ENCODE peak calls at places on chromosomes 16 and 17, in nine cellular contexts. M is BJ, W is mammary epithelial cell, D is NCI-H1048, P is hepatic stellate cell, R is esophagus squamous epithelium, O is NCI-H226, J is mesothelial cell of epicardium, C is T-helper 9 cell. U is an unnamed sample.

GRCh38 chr16:66289986-66290385 is 76.5 kb upstream of the CDH5 start:
- DNase-seq in M (no peak), W (no peak), D (no peak), P (no peak), R (no peak), O (no peak), J (no peak), C (no peak), U (no peak)

GRCh38 chr16:70454221-70455034 is at the start of gene FCSK:
- DNase-seq in M (no peak), W (peak), D (no peak), P (peak), R (no peak), O (peak), J (peak), C (peak), U (peak)

GRCh38 chr16:11370084-11370931 is 25.0 kb downstream of the RMI2 start:
- DNase-seq in M (no peak), W (no peak), D (no peak), P (no peak), R (no peak), O (no peak), J (no peak), C (no peak), U (no peak)

GRCh38 chr16:22192261-22193133 is 13.6 kb upstream of the EEF2K start:
- DNase-seq in M (peak), W (peak), D (no peak), P (peak), R (peak), O (peak), J (no peak), C (peak), U (no peak)

GRCh38 chr17:16425202-16425601 is 9.8 kb downstream of the TRPV2 start:
- DNase-seq in M (no peak), W (no peak), D (no peak), P (no peak), R (no peak), O (no peak), J (no peak), C (no peak), U (no peak)

GRCh38 chr17:40180694-40181093 is 3.4 kb downstream of the RAPGEFL1 start:
- DNase-seq in M (no peak), W (no peak), D (no peak), P (no peak), R (no peak), O (no peak), J (no peak), C (no peak), U (no peak)

GRCh38 chr16:50301626-50302471 is 35.5 kb downstream of the ADCY7 start:
- DNase-seq in M (no peak), W (peak), D (no peak), P (peak), R (no peak), O (peak), J (no peak), C (no peak), U (peak)

GRCh38 chr16:75482434-75483205 is 12.6 kb downstream of the CHST6 start:
- DNase-seq in M (no peak), W (no peak), D (no peak), P (no peak), R (no peak), O (no peak), J (no peak), C (no peak), U (no peak)

GRCh38 chr17:19642373-19642893 is 6.1 kb upstream of the ALDH3A2 start:
- DNase-seq in M (no peak), W (no peak), D (no peak), P (no peak), R (no peak), O (no peak), J (no peak), C (no peak), U (no peak)

GRCh38 chr16:19696312-19696711 is 21.7 kb downstream of the KNOP1 start:
- DNase-seq in M (peak), W (peak), D (peak), P (peak), R (peak), O (peak), J (no peak), C (peak), U (no peak)

GRCh38 chr17:38761612-38762011 is 9.1 kb downstream of the PSMB3 start:
- DNase-seq in M (no peak), W (peak), D (no peak), P (no peak), R (no peak), O (no peak), J (no peak), C (no peak), U (peak)

GRCh38 chr16:85636234-85636812 is 23.2 kb downstream of the GSE1 start:
- DNase-seq in M (no peak), W (no peak), D (no peak), P (no peak), R (no peak), O (no peak), J (no peak), C (no peak), U (no peak)

GRCh38 chr16:4890026-4890425 is 42.7 kb downstream of the UBN1 start:
- DNase-seq in M (no peak), W (no peak), D (no peak), P (no peak), R (no peak), O (no peak), J (no peak), C (no peak), U (no peak)

GRCh38 chr17:51258756-51259573 is 884 bp downstream of the MBTD1 start:
- DNase-seq in M (no peak), W (peak), D (no peak), P (no peak), R (no peak), O (no peak), J (no peak), C (no peak), U (peak)

GRCh38 chr17:3043737-3044365 is 19.6 kb downstream of the OR1D5 start:
- DNase-seq in M (no peak), W (no peak), D (no peak), P (no peak), R (no peak), O (no peak), J (no peak), C (no peak), U (no peak)

GRCh38 chr16:85612191-85612800 is 826 bp upstream of the GSE1 start:
- DNase-seq in M (peak), W (peak), D (no peak), P (peak), R (no peak), O (peak), J (no peak), C (peak), U (peak)

GRCh38 chr17:63349478-63350000 is 96.6 kb downstream of the CYB561 start:
- DNase-seq in M (peak), W (no peak), D (no peak), P (peak), R (no peak), O (no peak), J (no peak), C (no peak), U (no peak)

GRCh38 chr16:75379911-75380847 is 53.1 kb downstream of the CFDP1 start:
- DNase-seq in M (no peak), W (no peak), D (no peak), P (no peak), R (no peak), O (no peak), J (no peak), C (peak), U (no peak)

GRCh38 chr16:66924527-66925321 is 611 bp downstream of the RRAD start:
- DNase-seq in M (no peak), W (no peak), D (no peak), P (peak), R (no peak), O (no peak), J (no peak), C (peak), U (peak)

GRCh38 chr16:67397812-67398545 is 4.7 kb upstream of the TPPP3 start:
- DNase-seq in M (no peak), W (peak), D (no peak), P (peak), R (no peak), O (no peak), J (no peak), C (no peak), U (no peak)

GRCh38 chr17:76107507-76107906 is 3.9 kb upstream of the EXOC7 start:
- DNase-seq in M (no peak), W (no peak), D (no peak), P (no peak), R (no peak), O (no peak), J (no peak), C (no peak), U (peak)

GRCh38 chr17:68134046-68134637 is 98.6 kb downstream of the KPNA2 start:
- DNase-seq in M (no peak), W (no peak), D (no peak), P (no peak), R (no peak), O (no peak), J (no peak), C (no peak), U (no peak)

GRCh38 chr16:57432505-57432904 is 14.7 kb downstream of the CIAPIN1 start:
- DNase-seq in M (no peak), W (no peak), D (no peak), P (no peak), R (no peak), O (no peak), J (no peak), C (no peak), U (no peak)

U was measured in iPS-NIHi11.